ENCODE peak calls at places on chromosome 1, in seven cellular contexts. O is psoas muscle; T is pancreas; E is K562; P is neural progenitor cell; F is CD8-positive, alpha-beta T cell; D is effector memory CD4-positive, alpha-beta T cell. M is an unnamed sample.

GRCh38 chr1:108560143-108560429 is 186 bp downstream of the EEIG2 start:
- DNase-seq in E (no peak), D (no peak), P (no peak), F (no peak), O (no peak), T (no peak), M (no peak)

GRCh38 chr1:183912265-183912886 is 107.5 kb downstream of the RGL1 start:
- DNase-seq in T (no peak), P (no peak), O (no peak), F (no peak), D (no peak), E (no peak), M (peak; percentile 31)

GRCh38 chr1:203480525-203481084 is 5.0 kb downstream of the PRELP start:
- DNase-seq in F (peak; percentile 35), E (peak; percentile 66), T (peak; percentile 84), D (peak; percentile 11), P (no peak), O (peak; percentile 52), M (peak; percentile 26)

GRCh38 chr1:71044833-71045232 is 2.8 kb downstream of the PTGER3 start:
- DNase-seq in T (no peak), P (no peak), O (no peak), D (no peak), E (peak; percentile 74), F (no peak), M (no peak)

GRCh38 chr1:92376345-92376744 is 77.5 kb downstream of the RPAP2 start:
- DNase-seq in T (no peak), E (no peak), F (no peak), O (no peak), P (no peak), D (no peak), M (no peak)

GRCh38 chr1:180343931-180344406 is 113.9 kb downstream of the LHX4 start:
- DNase-seq in O (no peak), P (no peak), D (no peak), F (no peak), T (no peak), E (peak; percentile 12), M (no peak)

GRCh38 chr1:44655609-44656008 is 18.7 kb downstream of the TMEM53 start:
- DNase-seq in D (no peak), E (peak; percentile 67), T (no peak), P (peak; percentile 56), O (no peak), F (no peak), M (no peak)

GRCh38 chr1:111399792-111400610 is 27.5 kb downstream of the OVGP1 start:
- DNase-seq in D (peak; percentile 29), F (peak; percentile 30), O (no peak), T (no peak), P (peak; percentile 67), E (peak; percentile 67), M (peak; percentile 33)

GRCh38 chr1:47231314-47232186 is 475 bp downstream of the TAL1 start:
- DNase-seq in E (peak; percentile 89), F (no peak), T (no peak), P (peak; percentile 66), D (no peak), O (no peak), M (peak; percentile 34)

GRCh38 chr1:116415699-116416533 is 42.9 kb downstream of the ATP1A1 start:
- DNase-seq in F (no peak), O (no peak), T (no peak), E (peak; percentile 99), P (peak; percentile 76), D (no peak), M (no peak)

GRCh38 chr1:112396668-112397025 is 633 bp downstream of the CTTNBP2NL start:
- DNase-seq in E (no peak), D (no peak), O (no peak), F (no peak), T (no peak), P (peak; percentile 65), M (no peak)

GRCh38 chr1:19465123-19465522 is 20.2 kb downstream of the CAPZB start:
- DNase-seq in F (no peak), O (no peak), D (no peak), E (no peak), T (no peak), P (no peak), M (no peak)

GRCh38 chr1:53340660-53341520 is 13.0 kb upstream of the LRP8 start:
- DNase-seq in D (no peak), O (no peak), F (no peak), P (no peak), T (no peak), E (no peak), M (no peak)

GRCh38 chr1:169108897-169109560 is 2.5 kb downstream of the ATP1B1 start:
- DNase-seq in F (no peak), D (no peak), T (no peak), E (no peak), P (peak; percentile 62), O (no peak), M (no peak)

GRCh38 chr1:153746174-153746573 is 18.3 kb downstream of the INTS3 start:
- DNase-seq in P (no peak), O (no peak), F (no peak), T (no peak), E (no peak), D (no peak), M (no peak)

GRCh38 chr1:179447489-179447888 is 81.7 kb downstream of the AXDND1 start:
- DNase-seq in D (no peak), T (no peak), O (no peak), E (peak; percentile 59), F (no peak), P (peak; percentile 29), M (no peak)

GRCh38 chr1:13541435-13542215 is 27.8 kb upstream of the LRRC38 start:
- DNase-seq in P (no peak), T (no peak), E (no peak), F (no peak), O (no peak), D (no peak), M (no peak)

GRCh38 chr1:224524679-224525078 is 90.1 kb upstream of the WDR26 start:
- DNase-seq in O (no peak), E (no peak), P (no peak), F (no peak), T (no peak), D (no peak), M (no peak)

GRCh38 chr1:5751171-5751556 is 241.1 kb downstream of the NPHP4 start:
- DNase-seq in E (no peak), T (peak; percentile 37), D (no peak), F (no peak), P (no peak), O (no peak), M (no peak)

GRCh38 chr1:43834280-43835140 is 99.1 kb upstream of the ARTN start:
- DNase-seq in P (peak; percentile 21), F (no peak), D (no peak), O (peak; percentile 24), E (peak; percentile 74), T (no peak), M (no peak)

GRCh38 chr1:21331752-21332480 is 41.7 kb upstream of the ECE1 start:
- DNase-seq in D (no peak), F (no peak), O (no peak), T (no peak), E (no peak), P (no peak), M (no peak)
- H3K4me1 ChIP-seq in D (peaks cover 56% of the 10 kb centered on the region), F (peaks cover 70% of the 10 kb centered on the region), O (peaks cover 37% of the 10 kb centered on the region), T (peaks cover 60% of the 10 kb centered on the region), E (peaks cover 20% of the 10 kb centered on the region), P (peaks cover 14% of the 10 kb centered on the region), M (peaks cover 67% of the 10 kb centered on the region)

DNA sequence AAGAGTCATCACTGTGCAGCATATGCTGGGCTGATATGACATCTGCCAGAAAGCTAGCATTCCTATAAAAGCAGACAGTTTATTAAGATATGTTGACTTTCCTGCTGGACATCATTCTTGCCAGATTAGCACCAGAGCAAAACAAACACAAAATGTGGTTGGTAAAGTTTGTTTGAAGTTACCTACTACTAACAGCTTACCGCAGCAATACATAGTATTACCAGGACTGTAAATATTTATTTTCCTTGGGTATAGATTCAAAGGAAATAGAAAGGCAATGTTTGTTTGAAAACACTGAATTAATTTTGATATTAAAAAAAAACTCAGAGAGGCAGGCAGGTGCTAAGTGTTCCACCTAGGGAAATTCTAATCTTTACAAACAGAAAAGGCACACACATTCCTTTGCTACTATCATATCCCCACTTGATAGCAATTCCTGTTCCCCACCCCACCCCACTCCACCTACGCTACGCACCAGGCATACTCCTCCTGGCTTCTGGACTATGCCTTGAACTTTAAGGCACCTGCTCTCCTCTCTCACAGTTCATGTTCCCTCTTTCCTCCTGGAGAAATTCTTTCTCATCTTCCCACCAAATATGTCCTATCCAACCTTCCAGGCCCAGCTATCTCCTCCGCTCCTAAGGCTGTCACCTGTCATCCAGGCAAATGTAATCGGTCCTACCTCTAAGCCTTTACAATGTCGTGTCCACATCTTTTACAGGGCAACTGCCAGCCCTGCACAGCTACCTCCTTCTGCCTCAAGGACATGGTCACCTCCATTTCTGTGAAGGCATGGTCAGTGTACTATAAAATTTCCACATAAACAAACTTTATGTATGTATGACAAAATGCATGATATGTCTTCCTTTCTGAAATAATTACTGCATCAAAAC is 34.7 kb downstream of the PTPN14 start:
- DNase-seq in O (no peak), T (no peak), D (no peak), E (no peak), P (no peak), F (no peak), M (no peak)
- H3K4me1 ChIP-seq in O (peaks cover 59% of the 10 kb centered on the region), T (peaks cover 20% of the 10 kb centered on the region), D (no peaks in the 10 kb centered on the region), E (no peaks in the 10 kb centered on the region), P (peaks cover 47% of the 10 kb centered on the region), F (peaks cover 8% of the 10 kb centered on the region), M (no peaks in the 10 kb centered on the region)

DNA sequence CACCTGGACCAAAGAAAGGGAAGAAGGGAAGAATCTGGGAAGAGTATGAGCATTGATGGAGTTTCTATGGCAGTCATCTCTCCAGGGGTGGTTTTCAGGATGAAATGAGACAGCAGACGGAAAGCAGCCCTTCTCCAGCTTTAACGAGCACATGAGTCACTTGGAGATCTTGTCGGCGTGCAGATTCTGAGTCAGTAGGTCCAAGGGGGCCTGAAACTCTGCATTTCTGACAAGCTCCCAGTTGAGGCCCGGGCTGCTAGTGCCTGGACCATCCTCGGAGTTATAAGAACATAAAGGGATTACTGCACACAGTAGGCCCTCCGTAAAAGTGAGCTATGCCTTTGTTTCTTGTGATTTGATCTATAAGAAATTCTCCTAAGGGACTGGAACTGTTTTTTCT is 17.6 kb downstream of the HSPG2 start:
- DNase-seq in O (no peak), D (no peak), E (peak; percentile 82), P (no peak), F (no peak), T (no peak), M (no peak)
- H3K4me1 ChIP-seq in O (peaks cover 52% of the 10 kb centered on the region), D (no peaks in the 10 kb centered on the region), E (peaks cover 81% of the 10 kb centered on the region), P (peaks cover 18% of the 10 kb centered on the region), F (no peaks in the 10 kb centered on the region), T (peaks cover 35% of the 10 kb centered on the region), M (no peaks in the 10 kb centered on the region)

GRCh38 chr1:161179698-161180097 is 2.4 kb upstream of the B4GALT3 start:
- DNase-seq in O (no peak), T (no peak), P (no peak), D (no peak), E (no peak), F (no peak), M (no peak)

GRCh38 chr1:161177936-161178244 is 583 bp upstream of the B4GALT3 start:
- DNase-seq in F (no peak), D (no peak), P (no peak), O (no peak), T (no peak), E (no peak), M (no peak)

GRCh38 chr1:161175771-161176453 is 1.4 kb downstream of the B4GALT3 start:
- DNase-seq in F (no peak), E (no peak), O (no peak), T (no peak), D (no peak), P (no peak), M (no peak)

GRCh38 chr1:161176468-161177111 is 717 bp downstream of the B4GALT3 start:
- DNase-seq in O (no peak), D (no peak), F (no peak), E (no peak), T (no peak), P (no peak), M (no peak)

GRCh38 chr1:161177112-161177935 is at the start of gene B4GALT3:
- DNase-seq in E (peak; percentile 91), P (peak; percentile 90), F (peak; percentile 89), D (peak; percentile 86), T (peak; percentile 99), O (peak; percentile 91), M (peak; percentile 90)
- H3K4me1 ChIP-seq in E (peaks cover 42% of the 10 kb centered on the region), P (no peaks in the 10 kb centered on the region), F (peaks cover 50% of the 10 kb centered on the region), D (peaks cover 35% of the 10 kb centered on the region), T (peaks cover 4% of the 10 kb centered on the region), O (peaks cover 22% of the 10 kb centered on the region), M (peaks cover 67% of the 10 kb centered on the region)